ENCODE peak calls at places on chromosomes 4 and X, in six cellular contexts. One of them, this sample, is unnamed.
A peak's percentile ranks its signal among the peaks of the same experiment; 100 is the strongest.

GRCh38 chrX:9522756-9523155 is 57.9 kb downstream of the TBL1X start:
- DNase-seq in fibroblast of pulmonary artery: no peak
- DNase-seq in epithelial cell of esophagus: no peak
- DNase-seq in foreskin fibroblast: peak; percentile 41
- DNase-seq in small intestine: no peak
- DNase-seq in neural progenitor cell: no peak
- DNase-seq in this sample: no peak

GRCh38 chrX:72100824-72101351 is 30.8 kb downstream of the RTL5 start:
- DNase-seq in fibroblast of pulmonary artery: no peak
- DNase-seq in epithelial cell of esophagus: no peak
- DNase-seq in foreskin fibroblast: no peak
- DNase-seq in small intestine: peak; percentile 27
- DNase-seq in neural progenitor cell: no peak
- DNase-seq in this sample: peak; percentile 84

GRCh38 chr4:121226362-121226761 is 62.2 kb upstream of the TNIP3 start:
- DNase-seq in fibroblast of pulmonary artery: no peak
- DNase-seq in epithelial cell of esophagus: peak; percentile 54
- DNase-seq in foreskin fibroblast: no peak
- DNase-seq in small intestine: no peak
- DNase-seq in neural progenitor cell: peak; percentile 37
- DNase-seq in this sample: no peak

GRCh38 chrX:14529288-14529989 is at the start of gene GLRA2:
- DNase-seq in fibroblast of pulmonary artery: peak; percentile 14
- DNase-seq in epithelial cell of esophagus: peak; percentile 38
- DNase-seq in foreskin fibroblast: peak; percentile 36
- DNase-seq in small intestine: peak; percentile 6
- DNase-seq in neural progenitor cell: peak; percentile 82
- DNase-seq in this sample: peak; percentile 5

GRCh38 chr4:109091754-109092409 is 210.6 kb downstream of the COL25A1 start:
- DNase-seq in fibroblast of pulmonary artery: no peak
- DNase-seq in epithelial cell of esophagus: no peak
- DNase-seq in foreskin fibroblast: no peak
- DNase-seq in small intestine: no peak
- DNase-seq in neural progenitor cell: no peak
- DNase-seq in this sample: no peak

GRCh38 chrX:79107891-79108718 is 36.4 kb upstream of the GPR174 start:
- DNase-seq in fibroblast of pulmonary artery: no peak
- DNase-seq in epithelial cell of esophagus: no peak
- DNase-seq in foreskin fibroblast: peak; percentile 58
- DNase-seq in small intestine: peak; percentile 3
- DNase-seq in neural progenitor cell: no peak
- DNase-seq in this sample: peak; percentile 50

GRCh38 chr4:111208970-111209369 is 586.1 kb upstream of the PITX2 start:
- DNase-seq in fibroblast of pulmonary artery: no peak
- DNase-seq in epithelial cell of esophagus: no peak
- DNase-seq in foreskin fibroblast: no peak
- DNase-seq in small intestine: no peak
- DNase-seq in neural progenitor cell: peak; percentile 41
- DNase-seq in this sample: no peak

GRCh38 chr4:182139481-182139880 is 103.7 kb upstream of the TENM3 start:
- DNase-seq in fibroblast of pulmonary artery: no peak
- DNase-seq in epithelial cell of esophagus: no peak
- DNase-seq in foreskin fibroblast: no peak
- DNase-seq in small intestine: peak; percentile 12
- DNase-seq in neural progenitor cell: no peak
- DNase-seq in this sample: no peak

GRCh38 chrX:153908219-153908875 is 3.9 kb downstream of the AVPR2 start:
- DNase-seq in fibroblast of pulmonary artery: no peak
- DNase-seq in epithelial cell of esophagus: no peak
- DNase-seq in foreskin fibroblast: no peak
- DNase-seq in small intestine: no peak
- DNase-seq in neural progenitor cell: no peak
- DNase-seq in this sample: no peak

GRCh38 chr4:32748498-32748897 is 2028.3 kb downstream of the PCDH7 start:
- DNase-seq in fibroblast of pulmonary artery: no peak
- DNase-seq in epithelial cell of esophagus: no peak
- DNase-seq in foreskin fibroblast: no peak
- DNase-seq in small intestine: no peak
- DNase-seq in neural progenitor cell: peak; percentile 5
- DNase-seq in this sample: no peak

GRCh38 chrX:136525738-136526606 is 6.0 kb upstream of the VGLL1 start:
- DNase-seq in fibroblast of pulmonary artery: peak; percentile 89
- DNase-seq in epithelial cell of esophagus: peak; percentile 77
- DNase-seq in foreskin fibroblast: peak; percentile 91
- DNase-seq in small intestine: peak; percentile 22
- DNase-seq in neural progenitor cell: no peak
- DNase-seq in this sample: no peak

GRCh38 chr4:115664285-115664684 is 550.9 kb upstream of the NDST4 start:
- DNase-seq in fibroblast of pulmonary artery: no peak
- DNase-seq in epithelial cell of esophagus: no peak
- DNase-seq in foreskin fibroblast: no peak
- DNase-seq in small intestine: no peak
- DNase-seq in neural progenitor cell: peak; percentile 67
- DNase-seq in this sample: no peak

DNA sequence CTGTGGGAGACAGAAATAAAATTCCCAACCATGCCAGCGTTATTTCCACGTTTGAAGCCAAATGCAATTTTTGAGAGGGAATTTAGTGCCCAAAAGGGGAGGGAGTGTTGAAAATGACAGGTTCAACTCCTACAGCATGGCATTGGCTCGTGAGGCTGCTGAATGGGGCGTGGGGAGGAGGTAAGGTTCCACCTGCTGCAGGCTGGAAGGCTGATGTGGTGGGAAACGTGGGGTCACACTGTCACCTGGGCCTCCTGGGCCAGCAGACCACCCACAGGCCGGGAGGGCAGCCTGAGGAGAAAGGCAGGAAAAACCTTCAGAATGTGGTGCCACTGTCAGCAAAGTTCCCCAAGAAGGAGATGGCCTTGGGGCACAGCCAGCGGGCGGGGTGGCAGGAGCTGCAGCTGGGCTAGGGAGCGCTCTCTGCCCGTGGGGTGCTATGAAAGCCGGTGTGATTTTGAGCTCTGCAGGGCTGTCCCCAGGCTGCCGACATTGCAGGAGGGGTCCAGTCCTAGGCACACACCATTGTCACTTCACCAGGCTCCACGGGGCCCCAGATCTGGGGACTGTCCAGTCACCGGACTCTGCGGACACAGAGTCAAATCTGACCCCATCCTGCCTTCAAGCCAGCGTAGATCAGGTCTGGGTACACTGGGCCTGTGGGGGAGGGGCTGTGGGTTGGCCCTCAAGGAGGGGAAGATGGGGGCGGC is 19.6 kb downstream of the MSANTD1 start:
- DNase-seq in fibroblast of pulmonary artery: no peak
- DNase-seq in epithelial cell of esophagus: no peak
- DNase-seq in foreskin fibroblast: no peak
- DNase-seq in small intestine: no peak
- DNase-seq in neural progenitor cell: peak; percentile 1
- DNase-seq in this sample: no peak
- H3K4me3 ChIP-seq in fibroblast of pulmonary artery: no peak overlapping the region
- H3K4me3 ChIP-seq in epithelial cell of esophagus: no peak overlapping the region
- H3K4me3 ChIP-seq in foreskin fibroblast: no peak overlapping the region
- H3K4me3 ChIP-seq in small intestine: no peak overlapping the region
- H3K4me3 ChIP-seq in neural progenitor cell: no peak overlapping the region
- H3K4me3 ChIP-seq in this sample: no peak overlapping the region

DNA sequence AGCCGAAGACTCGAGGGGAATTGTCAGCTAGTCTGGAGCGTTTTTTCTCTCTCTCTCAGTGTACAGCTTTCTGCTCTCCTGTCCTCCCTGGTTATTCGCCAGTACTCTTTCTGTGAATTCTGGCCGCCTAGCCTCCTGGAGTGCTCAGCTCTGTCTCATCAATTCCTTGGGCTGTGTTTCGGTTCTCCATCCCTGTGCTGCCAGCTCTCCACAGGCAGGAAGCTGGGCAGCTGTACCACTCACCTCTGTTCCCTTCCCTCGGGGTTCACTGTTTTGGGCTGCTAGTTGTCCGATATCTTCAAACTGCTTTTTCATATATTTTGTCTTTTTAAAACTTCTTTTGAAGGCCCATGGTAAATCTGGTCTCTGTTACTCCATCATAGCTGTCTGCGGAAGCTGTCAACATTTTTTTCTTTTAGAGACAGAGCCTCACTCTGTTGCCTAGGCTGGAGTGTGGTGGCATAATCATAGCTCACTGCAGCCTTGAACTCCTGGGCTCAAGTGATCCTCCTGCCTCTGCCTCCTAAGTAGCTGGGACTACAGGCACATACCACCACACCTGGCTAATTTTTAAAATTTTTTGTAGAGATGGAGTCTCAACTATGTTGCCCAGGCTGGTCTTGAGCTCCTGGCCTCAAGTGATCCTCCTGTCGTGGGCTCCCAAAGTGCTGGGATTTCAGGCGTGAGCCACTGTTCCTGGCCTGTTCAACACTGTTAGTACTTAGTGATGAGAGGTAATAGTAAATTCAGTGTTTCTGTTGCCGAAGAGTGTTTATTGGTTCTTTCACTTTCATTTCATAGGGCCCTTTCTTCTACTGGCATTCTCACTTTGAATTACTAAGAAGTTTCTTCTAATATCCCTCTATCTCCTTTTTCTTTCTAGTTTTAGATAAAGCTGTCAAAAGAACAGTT is 18.6 kb downstream of the ZCCHC4 start:
- DNase-seq in fibroblast of pulmonary artery: no peak
- DNase-seq in epithelial cell of esophagus: no peak
- DNase-seq in foreskin fibroblast: no peak
- DNase-seq in small intestine: peak; percentile 50
- DNase-seq in neural progenitor cell: no peak
- DNase-seq in this sample: peak; percentile 31
- H3K4me3 ChIP-seq in fibroblast of pulmonary artery: peak overlapping the region; percentile 0
- H3K4me3 ChIP-seq in epithelial cell of esophagus: no peak overlapping the region
- H3K4me3 ChIP-seq in foreskin fibroblast: no peak overlapping the region
- H3K4me3 ChIP-seq in small intestine: peak overlapping the region; percentile 41
- H3K4me3 ChIP-seq in neural progenitor cell: no peak overlapping the region
- H3K4me3 ChIP-seq in this sample: peak overlapping the region; percentile 48

GRCh38 chr4:140092094-140092820 is 61.7 kb downstream of the MAML3 start:
- DNase-seq in fibroblast of pulmonary artery: no peak
- DNase-seq in epithelial cell of esophagus: peak; percentile 26
- DNase-seq in foreskin fibroblast: no peak
- DNase-seq in small intestine: peak; percentile 71
- DNase-seq in neural progenitor cell: peak; percentile 96
- DNase-seq in this sample: no peak
- H3K4me3 ChIP-seq in fibroblast of pulmonary artery: peak overlapping the region; percentile 44
- H3K4me3 ChIP-seq in epithelial cell of esophagus: peak overlapping the region; percentile 25
- H3K4me3 ChIP-seq in foreskin fibroblast: peak overlapping the region; percentile 25
- H3K4me3 ChIP-seq in small intestine: no peak overlapping the region
- H3K4me3 ChIP-seq in neural progenitor cell: no peak overlapping the region
- H3K4me3 ChIP-seq in this sample: no peak overlapping the region

GRCh38 chrX:1487401-1487800 is 34.7 kb upstream of the ASMTL start:
- DNase-seq in fibroblast of pulmonary artery: no peak
- DNase-seq in epithelial cell of esophagus: no peak
- DNase-seq in foreskin fibroblast: no peak
- DNase-seq in small intestine: no peak
- DNase-seq in neural progenitor cell: no peak
- DNase-seq in this sample: no peak
- H3K4me3 ChIP-seq in fibroblast of pulmonary artery: no peak overlapping the region
- H3K4me3 ChIP-seq in epithelial cell of esophagus: no peak overlapping the region
- H3K4me3 ChIP-seq in foreskin fibroblast: no peak overlapping the region
- H3K4me3 ChIP-seq in small intestine: no peak overlapping the region
- H3K4me3 ChIP-seq in neural progenitor cell: no peak overlapping the region
- H3K4me3 ChIP-seq in this sample: no peak overlapping the region

GRCh38 chrX:103774070-103774642 is 2.5 kb upstream of the PLP1 start:
- DNase-seq in fibroblast of pulmonary artery: peak; percentile 76
- DNase-seq in epithelial cell of esophagus: peak; percentile 58
- DNase-seq in foreskin fibroblast: peak; percentile 75
- DNase-seq in small intestine: peak; percentile 45
- DNase-seq in neural progenitor cell: peak; percentile 62
- DNase-seq in this sample: peak; percentile 3

GRCh38 chrX:103779156-103779555 is 2.5 kb downstream of the PLP1 start:
- DNase-seq in fibroblast of pulmonary artery: peak; percentile 67
- DNase-seq in epithelial cell of esophagus: no peak
- DNase-seq in foreskin fibroblast: no peak
- DNase-seq in small intestine: no peak
- DNase-seq in neural progenitor cell: peak; percentile 26
- DNase-seq in this sample: no peak

GRCh38 chrX:103776586-103776985 is at the start of gene PLP1:
- DNase-seq in fibroblast of pulmonary artery: no peak
- DNase-seq in epithelial cell of esophagus: no peak
- DNase-seq in foreskin fibroblast: no peak
- DNase-seq in small intestine: no peak
- DNase-seq in neural progenitor cell: peak; percentile 61
- DNase-seq in this sample: no peak

GRCh38 chrX:103773445-103773844 is 3.2 kb upstream of the PLP1 start:
- DNase-seq in fibroblast of pulmonary artery: no peak
- DNase-seq in epithelial cell of esophagus: no peak
- DNase-seq in foreskin fibroblast: no peak
- DNase-seq in small intestine: no peak
- DNase-seq in neural progenitor cell: no peak
- DNase-seq in this sample: no peak
- H3K4me3 ChIP-seq in fibroblast of pulmonary artery: no peak overlapping the region
- H3K4me3 ChIP-seq in epithelial cell of esophagus: no peak overlapping the region
- H3K4me3 ChIP-seq in foreskin fibroblast: no peak overlapping the region
- H3K4me3 ChIP-seq in small intestine: no peak overlapping the region
- H3K4me3 ChIP-seq in neural progenitor cell: no peak overlapping the region
- H3K4me3 ChIP-seq in this sample: no peak overlapping the region

GRCh38 chr4:87003266-87003665 is 68.5 kb downstream of the AFF1 start:
- DNase-seq in fibroblast of pulmonary artery: no peak
- DNase-seq in epithelial cell of esophagus: no peak
- DNase-seq in foreskin fibroblast: no peak
- DNase-seq in small intestine: no peak
- DNase-seq in neural progenitor cell: no peak
- DNase-seq in this sample: no peak

GRCh38 chr4:87005690-87006461 is 71.1 kb downstream of the AFF1 start:
- DNase-seq in fibroblast of pulmonary artery: no peak
- DNase-seq in epithelial cell of esophagus: no peak
- DNase-seq in foreskin fibroblast: no peak
- DNase-seq in small intestine: peak; percentile 75
- DNase-seq in neural progenitor cell: peak; percentile 52
- DNase-seq in this sample: peak; percentile 74

GRCh38 chr4:87007345-87008181 is 72.8 kb downstream of the AFF1 start:
- DNase-seq in fibroblast of pulmonary artery: peak; percentile 59
- DNase-seq in epithelial cell of esophagus: peak; percentile 65
- DNase-seq in foreskin fibroblast: peak; percentile 72
- DNase-seq in small intestine: peak; percentile 66
- DNase-seq in neural progenitor cell: peak; percentile 81
- DNase-seq in this sample: peak; percentile 52

GRCh38 chr4:87006531-87007344 is 71.9 kb downstream of the AFF1 start:
- DNase-seq in fibroblast of pulmonary artery: peak; percentile 95
- DNase-seq in epithelial cell of esophagus: peak; percentile 90
- DNase-seq in foreskin fibroblast: peak; percentile 97
- DNase-seq in small intestine: peak; percentile 92
- DNase-seq in neural progenitor cell: peak; percentile 98
- DNase-seq in this sample: peak; percentile 97

GRCh38 chr4:87005369-87005689 is 70.5 kb downstream of the AFF1 start:
- DNase-seq in fibroblast of pulmonary artery: no peak
- DNase-seq in epithelial cell of esophagus: no peak
- DNase-seq in foreskin fibroblast: peak; percentile 25
- DNase-seq in small intestine: no peak
- DNase-seq in neural progenitor cell: no peak
- DNase-seq in this sample: no peak
- H3K4me3 ChIP-seq in fibroblast of pulmonary artery: peak overlapping the region; percentile 96
- H3K4me3 ChIP-seq in epithelial cell of esophagus: no peak overlapping the region
- H3K4me3 ChIP-seq in foreskin fibroblast: peak overlapping the region; percentile 93
- H3K4me3 ChIP-seq in small intestine: no peak overlapping the region
- H3K4me3 ChIP-seq in neural progenitor cell: no peak overlapping the region
- H3K4me3 ChIP-seq in this sample: peak overlapping the region; percentile 66